ENCODE peak calls at places on chromosomes 5 and 9, in nine cellular contexts. A is left ventricle myocardium superior; O is fibroblast of lung; P is AG08395; E is stimulated activated CD4-positive, alpha-beta T cell treated with anti-CD3 and anti-CD28 coated beads, Interleukin-4, amount 100 ng/mL, for 4 hours; N is psoas muscle; X is T-cell; Q is T-helper 2 cell; G is EL. T is an unnamed sample.

GRCh38 chr9:121860744-121861143 is 209.3 kb downstream of the DAB2IP start:
- DNase-seq in Q (no peak), A (peak), E (no peak), N (peak), X (no peak), G (peak), O (peak), P (peak), T (peak)

GRCh38 chr9:129737479-129738269 is 15.2 kb downstream of the PTGES start:
- DNase-seq in N (peak), G (peak), E (peak), O (peak), A (peak), P (peak), X (peak), Q (peak), T (peak)

GRCh38 chr5:11214851-11215250 is 453.8 kb upstream of the DAP start:
- DNase-seq in G (no peak), A (no peak), Q (no peak), O (no peak), N (no peak), P (no peak), E (no peak), X (no peak), T (no peak)

GRCh38 chr9:130156672-130157071 is 15.5 kb upstream of the NCS1 start:
- DNase-seq in P (peak), X (no peak), E (no peak), N (no peak), A (no peak), G (no peak), O (no peak), Q (no peak), T (no peak)

GRCh38 chr5:107601076-107601475 is 69.7 kb downstream of the EFNA5 start:
- DNase-seq in A (no peak), E (no peak), Q (no peak), G (no peak), X (no peak), N (no peak), O (no peak), P (no peak), T (no peak)

GRCh38 chr5:171422902-171423663 is 3.6 kb downstream of the FGF18 start:
- DNase-seq in P (no peak), A (no peak), O (no peak), G (no peak), Q (no peak), E (no peak), N (peak), X (no peak), T (no peak)

GRCh38 chr9:4994166-4994890 is 9.3 kb downstream of the JAK2 start:
- DNase-seq in O (no peak), A (no peak), G (no peak), E (no peak), Q (no peak), X (no peak), P (no peak), N (no peak), T (no peak)

GRCh38 chr5:175889910-175890684 is 18.7 kb downstream of the CPLX2 start:
- DNase-seq in A (no peak), X (no peak), O (peak), P (no peak), G (peak), N (no peak), Q (no peak), E (no peak), T (no peak)

GRCh38 chr9:20526500-20527319 is 95.6 kb downstream of the MLLT3 start:
- DNase-seq in A (no peak), P (no peak), Q (no peak), O (peak), E (no peak), X (no peak), G (peak), N (no peak), T (no peak)

GRCh38 chr9:37128051-37128450 is 7.7 kb downstream of the ZCCHC7 start:
- DNase-seq in N (no peak), G (no peak), E (no peak), P (no peak), O (no peak), Q (no peak), X (no peak), A (no peak), T (no peak)

GRCh38 chr5:96141749-96142148 is 180.1 kb upstream of the ELL2 start:
- DNase-seq in A (no peak), P (no peak), O (peak), Q (no peak), E (no peak), N (no peak), X (no peak), G (peak), T (no peak)

GRCh38 chr5:31701642-31702041 is 62.7 kb downstream of the PDZD2 start:
- DNase-seq in Q (no peak), X (no peak), A (no peak), E (no peak), O (no peak), G (no peak), P (no peak), N (no peak), T (no peak)

GRCh38 chr5:32244017-32244416 is 68.7 kb downstream of the MTMR12 start:
- DNase-seq in X (no peak), G (no peak), E (no peak), Q (no peak), A (no peak), P (no peak), O (no peak), N (no peak), T (no peak)

GRCh38 chr5:75071100-75071499 is 18.7 kb upstream of the GCNT4 start:
- DNase-seq in Q (no peak), N (no peak), P (no peak), A (no peak), O (no peak), G (no peak), X (no peak), E (no peak), T (no peak)

GRCh38 chr9:121434946-121435345 is 64.7 kb downstream of the GGTA1 start:
- DNase-seq in X (no peak), P (peak), O (peak), G (peak), N (no peak), E (no peak), Q (no peak), A (no peak), T (no peak)

GRCh38 chr5:97425511-97425910 is 242.5 kb upstream of the RIOK2 start:
- DNase-seq in P (no peak), A (peak), N (no peak), G (peak), E (no peak), Q (no peak), O (peak), X (no peak), T (no peak)

GRCh38 chr5:88288798-88289197 is 20.2 kb upstream of the TMEM161B start:
- DNase-seq in A (no peak), O (no peak), X (no peak), P (no peak), N (no peak), G (no peak), E (no peak), Q (no peak), T (no peak)